ENCODE peak calls at places on chromosome 9, in four cellular contexts. X is MCF 10A, L is AG09309, U is activated B cell treated with CpG ODN at 0.5 μM for 24 hours. Q is an unnamed sample.

GRCh38 chr9:137045294-137046093 is 483 bp downstream of the NPDC1 start:
- DNase-seq in L (no peak), X (no peak), U (no peak), Q (no peak)

GRCh38 chr9:75117572-75117971 is 29.3 kb downstream of the OSTF1 start:
- DNase-seq in X (no peak), L (no peak), U (no peak), Q (no peak)

GRCh38 chr9:82957526-82958379 is 105.2 kb downstream of the RASEF start:
- DNase-seq in U (no peak), X (no peak), L (no peak), Q (no peak)

GRCh38 chr9:9341203-9341602 is 1271.6 kb downstream of the PTPRD start:
- DNase-seq in L (no peak), U (no peak), X (no peak), Q (no peak)

GRCh38 chr9:13111778-13112177 is 167.7 kb downstream of the MPDZ start:
- DNase-seq in L (no peak), X (no peak), U (no peak), Q (no peak)

GRCh38 chr9:132410642-132411041 is 631 bp downstream of the CFAP77 start:
- DNase-seq in U (peak), X (no peak), L (no peak), Q (no peak)

GRCh38 chr9:94787268-94787667 is 60.8 kb downstream of the AOPEP start:
- DNase-seq in U (no peak), L (no peak), X (no peak), Q (no peak)

GRCh38 chr9:32581512-32582143 is 8.7 kb upstream of the NDUFB6 start:
- DNase-seq in U (no peak), X (peak), L (no peak), Q (peak)

GRCh38 chr9:123065191-123065590 is 31.7 kb downstream of the GPR21 start:
- DNase-seq in U (no peak), L (no peak), X (no peak), Q (no peak)

GRCh38 chr9:14752871-14753270 is 30.3 kb upstream of the CER1 start:
- DNase-seq in X (no peak), U (no peak), L (no peak), Q (no peak)

DNA sequence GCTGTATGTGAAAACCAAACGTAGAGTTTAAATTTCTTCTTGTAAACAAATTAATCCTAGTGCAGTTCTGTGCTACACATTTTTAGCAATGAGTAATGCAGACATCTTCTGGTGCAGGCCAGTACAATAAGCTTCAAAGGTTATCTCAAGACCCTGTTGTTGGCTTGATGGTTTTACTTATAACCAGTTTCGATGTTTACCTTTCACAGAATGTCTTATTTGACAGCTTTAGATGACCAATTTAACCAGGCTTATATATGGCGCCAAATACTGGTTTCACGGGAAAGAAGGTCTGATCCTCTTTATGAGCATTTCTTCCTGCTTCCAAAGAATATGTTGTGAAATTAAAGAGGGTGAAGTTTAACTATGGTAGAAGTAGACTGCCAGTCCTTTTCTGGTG is 9.9 kb downstream of the ZFAND5 start:
- DNase-seq in X (no peak), U (no peak), L (no peak), Q (no peak)
- TF ChIP-seq CTCF in X (no peak), U (no peak), L (no peak), Q (no peak)

GRCh38 chr9:87107072-87107471 is 159.8 kb upstream of the GAS1 start:
- DNase-seq in L (no peak), U (no peak), X (peak), Q (no peak)
- TF ChIP-seq CTCF in L (peak), U (no peak), X (no peak), Q (no peak)

DNA sequence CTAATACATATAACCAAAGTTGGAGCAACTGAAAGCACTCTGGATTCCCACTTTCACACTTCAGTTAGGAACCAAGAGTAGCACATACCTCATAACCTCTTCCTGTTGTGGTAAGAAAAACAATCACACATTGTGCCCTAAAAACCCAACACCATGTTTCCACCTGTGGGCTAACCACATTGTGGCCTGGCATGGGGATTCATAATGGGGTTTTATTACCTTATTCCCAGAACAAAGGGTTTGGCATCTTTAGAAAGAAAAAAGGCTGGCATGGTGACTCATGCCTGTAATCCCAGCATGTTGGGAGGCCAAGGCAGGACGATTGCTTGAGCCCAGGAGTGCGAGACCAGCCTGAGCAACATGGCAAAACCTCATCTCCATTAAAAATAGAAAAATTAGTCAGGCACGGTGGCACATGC is 60.6 kb downstream of the HSD17B3 start:
- DNase-seq in L (no peak), X (peak), U (no peak), Q (no peak)
- TF ChIP-seq CTCF in L (no peak), X (no peak), U (no peak), Q (no peak)

GRCh38 chr9:130786526-130786925 is 48.5 kb upstream of the ABL1 start:
- DNase-seq in L (no peak), U (no peak), X (no peak), Q (no peak)

GRCh38 chr9:130785940-130786500 is 49.0 kb upstream of the ABL1 start:
- DNase-seq in U (no peak), X (no peak), L (no peak), Q (no peak)

GRCh38 chr9:130791279-130791894 is 43.7 kb upstream of the ABL1 start:
- DNase-seq in U (no peak), L (no peak), X (no peak), Q (no peak)

GRCh38 chr9:130793589-130793988 is 41.5 kb upstream of the ABL1 start:
- DNase-seq in X (no peak), U (no peak), L (no peak), Q (no peak)

DNA sequence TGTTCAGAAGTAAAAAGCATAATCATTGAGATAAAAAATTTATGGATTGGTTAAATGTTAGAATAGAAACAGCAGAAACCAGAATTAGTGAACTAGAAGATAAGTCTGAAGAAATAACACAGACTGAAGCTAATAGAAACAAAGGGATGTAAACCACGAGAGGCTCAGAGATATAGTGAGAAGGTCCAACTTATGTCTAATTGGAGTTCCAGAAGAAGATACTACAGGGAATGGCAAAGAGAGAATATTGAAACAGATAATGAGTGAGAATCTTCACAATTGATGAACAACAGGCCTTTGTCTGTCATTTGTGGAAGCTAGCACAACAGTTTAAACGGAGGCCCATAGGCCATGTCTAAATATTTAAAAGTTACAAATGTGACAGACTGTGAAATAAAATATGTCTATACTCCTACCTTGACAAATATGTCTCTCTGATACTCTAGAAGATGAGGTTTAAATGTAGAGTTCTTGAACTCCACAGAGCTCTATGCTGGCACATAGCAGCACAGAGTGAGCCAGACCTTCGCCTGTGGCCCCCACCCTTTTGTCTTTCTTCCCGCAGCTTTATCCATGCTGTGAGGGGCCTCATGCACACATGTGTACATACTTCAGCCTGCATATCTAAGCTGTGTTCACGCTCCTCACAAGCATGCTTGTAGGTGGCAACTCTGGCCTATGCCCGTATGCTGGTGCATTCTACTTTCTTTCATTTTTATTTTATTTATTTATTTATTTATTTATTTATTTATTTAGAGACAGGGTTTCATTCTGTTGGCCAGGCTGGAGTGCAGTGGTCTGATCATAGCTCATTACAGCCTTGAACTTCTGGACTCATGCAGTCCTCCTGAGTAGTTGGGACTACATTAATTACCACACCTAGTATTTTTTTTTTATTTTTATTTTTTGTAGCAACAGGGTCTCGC is 45.0 kb upstream of the ABL1 start:
- DNase-seq in L (no peak), X (no peak), U (no peak), Q (no peak)
- TF ChIP-seq CTCF in L (no peak), X (no peak), U (no peak), Q (no peak)

GRCh38 chr9:26656003-26656940 is 236.3 kb downstream of the CAAP1 start:
- DNase-seq in X (peak), L (no peak), U (no peak), Q (no peak)
- TF ChIP-seq CTCF in X (peak), L (peak), U (no peak), Q (peak)

GRCh38 chr9:86045654-86046053 is 53.7 kb downstream of the GOLM1 start:
- DNase-seq in U (no peak), X (no peak), L (no peak), Q (no peak)

GRCh38 chr9:86043586-86043985 is 55.8 kb downstream of the GOLM1 start:
- DNase-seq in U (no peak), X (no peak), L (no peak), Q (no peak)

GRCh38 chr9:86042226-86042625 is 57.1 kb downstream of the GOLM1 start:
- DNase-seq in U (no peak), X (no peak), L (no peak), Q (no peak)

GRCh38 chr9:86046080-86046636 is 53.2 kb downstream of the GOLM1 start:
- DNase-seq in U (no peak), L (no peak), X (no peak), Q (no peak)

DNA sequence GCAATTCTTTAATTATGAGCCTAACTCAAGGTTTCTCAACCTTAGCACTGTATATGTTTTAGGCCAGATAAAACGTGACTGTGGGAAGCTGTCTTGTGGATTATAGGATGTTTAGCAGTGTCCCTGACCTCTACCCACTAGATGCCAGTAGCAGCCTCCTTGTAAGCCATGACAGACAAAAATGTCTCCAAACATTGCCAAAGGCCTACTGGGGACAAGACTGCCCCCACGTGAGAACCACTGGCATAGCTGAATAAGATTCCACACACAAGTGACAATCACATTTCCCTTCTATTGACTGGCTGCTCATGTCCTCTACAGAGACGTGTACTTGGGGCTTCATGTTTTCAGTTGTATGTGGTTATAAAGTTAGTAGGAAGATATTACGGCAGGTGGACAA is 55.4 kb downstream of the GOLM1 start:
- DNase-seq in L (no peak), U (no peak), X (no peak), Q (no peak)
- TF ChIP-seq CTCF in L (no peak), U (no peak), X (no peak), Q (no peak)

GRCh38 chr9:121440265-121440664 is 59.4 kb downstream of the GGTA1 start:
- DNase-seq in X (peak), U (no peak), L (no peak), Q (no peak)
- TF ChIP-seq CTCF in X (peak), U (no peak), L (peak), Q (peak)

Q was measured in progenitor cell of endocrine pancreas.